ENCODE peak calls at places on chromosomes 16 and 17, in four cellular contexts. One of them, this sample, is unnamed.

GRCh38 chr17:36027776-36028175 is 10.0 kb upstream of the CCL23 start:
- DNase-seq in AG09309: no peak
- DNase-seq in WERI-Rb-1: no peak
- DNase-seq in cardiac fibroblast: no peak
- DNase-seq in this sample: no peak

GRCh38 chr17:62719586-62719985 is 88.5 kb downstream of the MARCHF10 start:
- DNase-seq in WERI-Rb-1: no peak
- DNase-seq in AG09309: no peak
- DNase-seq in cardiac fibroblast: no peak
- DNase-seq in this sample: no peak

GRCh38 chr17:73256220-73256619 is 5.5 kb downstream of the CPSF4L start:
- DNase-seq in cardiac fibroblast: no peak
- DNase-seq in AG09309: no peak
- DNase-seq in WERI-Rb-1: no peak
- DNase-seq in this sample: no peak

GRCh38 chr16:63461248-63461841 is 1425.1 kb upstream of the CDH8 start:
- DNase-seq in WERI-Rb-1: peak
- DNase-seq in cardiac fibroblast: peak
- DNase-seq in AG09309: peak
- DNase-seq in this sample: no peak

GRCh38 chr16:57644383-57645014 is 16.1 kb downstream of the ADGRG1 start:
- DNase-seq in cardiac fibroblast: no peak
- DNase-seq in WERI-Rb-1: no peak
- DNase-seq in AG09309: no peak
- DNase-seq in this sample: no peak

GRCh38 chr16:15854906-15855703 is 1.7 kb downstream of the MYH11 start:
- DNase-seq in AG09309: no peak
- DNase-seq in WERI-Rb-1: no peak
- DNase-seq in cardiac fibroblast: no peak
- DNase-seq in this sample: no peak

GRCh38 chr16:4059969-4060368 is 56.3 kb downstream of the ADCY9 start:
- DNase-seq in cardiac fibroblast: peak
- DNase-seq in WERI-Rb-1: no peak
- DNase-seq in AG09309: no peak
- DNase-seq in this sample: no peak

GRCh38 chr16:5875416-5875815 is 777.8 kb upstream of the EEF2KMT start:
- DNase-seq in cardiac fibroblast: no peak
- DNase-seq in WERI-Rb-1: no peak
- DNase-seq in AG09309: no peak
- DNase-seq in this sample: no peak

GRCh38 chr17:74180336-74180735 is 23.1 kb upstream of the RPL38 start:
- DNase-seq in AG09309: no peak
- DNase-seq in cardiac fibroblast: no peak
- DNase-seq in WERI-Rb-1: peak
- DNase-seq in this sample: no peak

GRCh38 chr17:32142857-32143524 is 689 bp downstream of the RHOT1 start:
- DNase-seq in cardiac fibroblast: peak
- DNase-seq in AG09309: no peak
- DNase-seq in WERI-Rb-1: peak
- DNase-seq in this sample: peak

GRCh38 chr16:71367243-71367976 is 8.9 kb downstream of the CALB2 start:
- DNase-seq in AG09309: no peak
- DNase-seq in WERI-Rb-1: peak
- DNase-seq in cardiac fibroblast: peak
- DNase-seq in this sample: peak
- TF ChIP-seq CTCF in AG09309: peak
- TF ChIP-seq CTCF in WERI-Rb-1: peak
- TF ChIP-seq CTCF in cardiac fibroblast: peak
- TF ChIP-seq CTCF in this sample: peak

GRCh38 chr17:50264263-50265113 is 9.8 kb upstream of the TMEM92 start:
- DNase-seq in WERI-Rb-1: peak
- DNase-seq in AG09309: no peak
- DNase-seq in cardiac fibroblast: no peak
- DNase-seq in this sample: no peak
- H3K4me3 ChIP-seq in WERI-Rb-1: no peak
- H3K4me3 ChIP-seq in AG09309: peak
- H3K4me3 ChIP-seq in cardiac fibroblast: no peak
- H3K4me3 ChIP-seq in this sample: no peak

DNA sequence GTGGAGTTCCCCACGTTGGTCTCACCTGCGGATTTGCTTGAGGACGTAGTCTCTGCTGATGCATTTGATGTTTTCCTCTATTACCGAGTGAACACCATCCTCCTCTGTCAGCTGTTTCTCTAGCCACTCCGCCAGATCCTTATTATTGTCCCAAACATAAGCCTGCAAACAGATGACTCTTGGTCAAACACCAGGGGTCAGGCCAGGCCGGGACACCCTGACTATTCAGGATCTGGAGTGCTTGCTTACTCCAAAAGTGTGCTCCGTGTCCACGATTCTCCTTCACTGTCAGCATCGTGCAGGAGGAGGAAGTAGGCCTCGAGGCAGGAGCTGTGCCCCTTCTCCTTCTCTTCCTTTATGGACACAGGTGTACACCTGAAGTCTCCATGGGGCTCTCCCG is 140.2 kb downstream of the AATF start:
- DNase-seq in WERI-Rb-1: peak
- DNase-seq in cardiac fibroblast: no peak
- DNase-seq in AG09309: no peak
- DNase-seq in this sample: no peak
- TF ChIP-seq CTCF in WERI-Rb-1: peak
- TF ChIP-seq CTCF in cardiac fibroblast: no peak
- TF ChIP-seq CTCF in AG09309: no peak
- TF ChIP-seq CTCF in this sample: no peak

DNA sequence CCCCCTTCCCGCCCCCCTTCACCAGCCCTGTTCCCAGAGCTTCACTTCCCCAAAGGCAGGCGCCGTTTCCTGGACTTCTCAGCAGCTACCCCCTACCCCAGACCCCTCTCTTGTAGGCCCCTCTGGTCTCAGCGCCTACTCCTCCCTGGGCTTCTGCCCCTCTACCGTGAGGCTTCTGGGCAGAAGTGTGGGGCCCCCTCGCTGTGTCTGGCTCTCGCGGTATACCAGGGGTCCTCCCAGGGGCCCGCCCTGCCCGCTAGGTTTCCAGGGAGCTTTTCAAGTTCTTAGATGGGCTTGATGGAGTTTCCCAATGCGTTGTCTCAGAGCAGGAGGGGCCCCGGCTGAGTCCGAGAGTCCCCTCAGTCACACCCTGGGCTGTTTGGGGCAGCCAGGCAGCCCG is 247.1 kb downstream of the SEC14L1 start:
- DNase-seq in cardiac fibroblast: no peak
- DNase-seq in AG09309: no peak
- DNase-seq in WERI-Rb-1: no peak
- DNase-seq in this sample: no peak
- H3K4me3 ChIP-seq in cardiac fibroblast: no peak
- H3K4me3 ChIP-seq in AG09309: no peak
- H3K4me3 ChIP-seq in WERI-Rb-1: no peak
- H3K4me3 ChIP-seq in this sample: no peak

GRCh38 chr17:2023692-2024571 is 1.2 kb downstream of the RTN4RL1 start:
- DNase-seq in AG09309: no peak
- DNase-seq in cardiac fibroblast: peak
- DNase-seq in WERI-Rb-1: peak
- DNase-seq in this sample: peak
- TF ChIP-seq CTCF in AG09309: no peak
- TF ChIP-seq CTCF in cardiac fibroblast: no peak
- TF ChIP-seq CTCF in WERI-Rb-1: peak
- TF ChIP-seq CTCF in this sample: no peak

GRCh38 chr16:83809092-83809491 is 1.3 kb downstream of the HSBP1 start:
- DNase-seq in AG09309: no peak
- DNase-seq in cardiac fibroblast: no peak
- DNase-seq in WERI-Rb-1: no peak
- DNase-seq in this sample: no peak
- H3K4me3 ChIP-seq in AG09309: peak
- H3K4me3 ChIP-seq in cardiac fibroblast: peak
- H3K4me3 ChIP-seq in WERI-Rb-1: no peak
- H3K4me3 ChIP-seq in this sample: peak

This sample was measured in GM12865.